ENCODE peak calls at places on chromosomes 5 and 9, in six cellular contexts. K is A549; O is aorta; I is CD8-positive, alpha-beta memory T cell; J is breast epithelium; W is neuronal stem cell. Q is an unnamed sample. For H3K9me3, the result is how much of the 10 kb centered on the place peaks cover.

GRCh38 chr9:127109212-127109711 is 13.2 kb downstream of the ANGPTL2 start:
- DNase-seq in K (peak), O (no peak), I (no peak), J (no peak), W (no peak), Q (no peak)

GRCh38 chr5:142016576-142016975 is 3.7 kb upstream of the GNPDA1 start:
- DNase-seq in K (no peak), O (no peak), I (no peak), J (no peak), W (no peak), Q (no peak)

GRCh38 chr5:131810510-131811249 is 13.9 kb upstream of the FNIP1 start:
- DNase-seq in K (peak), O (no peak), I (no peak), J (no peak), W (no peak), Q (no peak)

GRCh38 chr5:139488269-139488668 is 5.7 kb upstream of the STING1 start:
- DNase-seq in K (no peak), O (no peak), I (no peak), J (no peak), W (no peak), Q (no peak)

GRCh38 chr9:108551030-108551964 is 304.5 kb downstream of the ACTL7B start:
- DNase-seq in K (peak), O (no peak), I (no peak), J (no peak), W (no peak), Q (no peak)

GRCh38 chr5:38639377-38640011 is 83.0 kb upstream of the LIFR start:
- DNase-seq in K (no peak), O (no peak), I (no peak), J (no peak), W (no peak), Q (no peak)

GRCh38 chr9:70954607-70955143 is 166.7 kb downstream of the TRPM3 start:
- DNase-seq in K (no peak), O (no peak), I (no peak), J (no peak), W (no peak), Q (no peak)

GRCh38 chr5:176596689-176597416 is 13.1 kb downstream of the GPRIN1 start:
- DNase-seq in K (no peak), O (no peak), I (peak), J (no peak), W (no peak), Q (peak)

GRCh38 chr9:133023117-133023890 is 7.5 kb upstream of the GTF3C5 start:
- DNase-seq in K (peak), O (no peak), I (no peak), J (no peak), W (no peak), Q (peak)

DNA sequence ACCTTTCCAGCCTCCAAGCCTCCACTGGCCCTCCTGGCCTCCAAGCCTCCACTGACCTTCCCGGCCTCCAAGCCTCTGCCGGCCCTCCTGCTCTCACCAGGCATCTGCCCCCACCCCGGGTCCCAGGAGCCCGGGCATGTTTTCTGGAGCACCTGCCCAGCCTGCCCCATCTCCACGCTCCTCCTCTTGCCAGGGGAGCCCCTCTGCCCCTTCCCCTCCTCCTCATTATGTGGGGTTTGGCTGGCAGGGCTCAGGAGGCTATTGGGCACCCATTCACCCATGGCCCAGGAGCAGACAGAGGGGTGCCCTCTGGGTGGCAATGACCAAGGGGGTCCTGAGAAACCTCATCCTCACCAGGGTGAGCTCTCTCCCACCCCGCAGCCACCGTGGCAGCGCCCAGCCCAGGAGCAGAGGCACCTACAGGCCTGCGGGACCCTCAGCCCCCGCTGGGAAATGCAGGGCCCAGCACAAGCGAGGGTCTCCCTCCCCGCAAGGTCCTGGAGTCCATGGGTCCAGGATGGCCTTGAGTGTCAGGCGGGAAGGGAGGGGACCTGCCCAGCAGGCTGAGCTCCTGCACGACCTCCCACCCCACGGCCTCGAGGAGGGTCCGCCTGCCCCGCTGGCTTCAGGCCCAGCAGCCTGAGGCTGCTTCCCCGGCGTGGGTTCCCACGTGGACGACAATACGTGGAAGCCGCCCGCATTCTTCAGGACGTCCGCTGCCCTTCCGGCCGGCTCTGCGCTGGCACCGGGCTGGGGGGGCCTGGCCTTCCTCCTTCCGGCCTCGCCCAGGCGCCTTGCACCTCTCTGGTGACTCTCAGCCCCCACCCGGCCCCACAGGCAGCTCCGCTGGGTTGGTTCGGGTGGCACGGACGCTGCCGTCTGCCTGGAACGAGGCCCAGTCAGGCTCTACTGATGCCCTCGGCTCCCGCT is 51.4 kb upstream of the NRARP start:
- DNase-seq in K (no peak), O (no peak), I (no peak), J (no peak), W (no peak), Q (no peak)
- H3K9me3 ChIP-seq in K (under half), O (under half), I (under half), J (under half), W (under half), Q (under half)

GRCh38 chr5:158586054-158586453 is 513.7 kb downstream of the EBF1 start:
- DNase-seq in K (no peak), O (no peak), I (no peak), J (no peak), W (no peak), Q (no peak)
- H3K9me3 ChIP-seq in K (under half), O (under half), I (under half), J (under half), W (under half), Q (under half)

GRCh38 chr5:78698218-78698751 is 49.7 kb upstream of the LHFPL2 start:
- DNase-seq in K (no peak), O (no peak), I (no peak), J (peak), W (no peak), Q (no peak)
- H3K9me3 ChIP-seq in K (under half), O (under half), I (under half), J (under half), W (under half), Q (under half)

GRCh38 chr9:81564632-81565031 is 124.7 kb downstream of the TLE1 start:
- DNase-seq in K (no peak), O (no peak), I (no peak), J (no peak), W (no peak), Q (no peak)

GRCh38 chr9:81563739-81564138 is 125.6 kb downstream of the TLE1 start:
- DNase-seq in K (no peak), O (no peak), I (no peak), J (no peak), W (no peak), Q (no peak)

GRCh38 chr9:81565609-81566008 is 123.7 kb downstream of the TLE1 start:
- DNase-seq in K (no peak), O (no peak), I (no peak), J (no peak), W (no peak), Q (no peak)

GRCh38 chr9:81566074-81566698 is 123.2 kb downstream of the TLE1 start:
- DNase-seq in K (no peak), O (no peak), I (no peak), J (no peak), W (no peak), Q (no peak)

DNA sequence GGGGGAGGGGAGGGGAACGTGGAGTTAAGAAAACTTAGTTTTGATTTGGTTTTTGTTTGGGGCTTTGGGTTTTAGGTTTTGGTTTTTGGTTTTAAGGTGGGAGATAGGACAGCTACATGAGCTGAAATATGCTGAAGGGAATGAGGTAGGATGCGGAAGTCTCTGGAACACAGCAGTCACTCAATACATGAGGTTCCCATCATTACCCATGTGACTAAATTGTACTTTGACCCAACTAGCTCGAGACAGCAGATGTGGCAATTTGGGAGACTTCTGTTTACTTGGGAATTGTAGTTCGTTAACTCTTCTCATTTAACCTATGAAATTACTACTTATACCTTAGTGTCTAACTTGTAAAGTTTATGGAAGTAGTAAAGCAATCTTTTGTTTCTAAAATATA is 124.2 kb downstream of the TLE1 start:
- DNase-seq in K (no peak), O (no peak), I (no peak), J (no peak), W (no peak), Q (no peak)
- H3K9me3 ChIP-seq in K (under half), O (under half), I (under half), J (under half), W (under half), Q (under half)

DNA sequence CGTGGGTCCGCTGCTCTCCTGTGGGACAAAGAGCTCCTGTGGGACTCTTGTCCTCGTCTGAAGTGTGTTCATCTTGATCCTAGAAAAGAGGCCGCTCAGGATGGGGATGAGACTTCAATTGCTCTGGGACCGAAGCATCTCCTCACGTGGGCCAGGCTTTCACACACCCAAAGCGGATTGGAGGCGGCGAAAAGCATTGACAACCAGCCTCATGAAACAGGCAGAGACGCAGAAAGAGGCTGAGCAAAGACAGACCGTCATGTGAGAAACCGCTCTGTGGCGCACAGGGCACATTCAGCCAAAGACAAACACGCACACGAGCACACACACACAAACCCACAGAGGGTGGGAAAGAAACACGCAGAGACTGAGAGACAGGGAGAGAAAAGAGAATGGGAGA is 479.5 kb downstream of the SPATA31A7 start:
- DNase-seq in K (no peak), O (no peak), I (no peak), J (no peak), W (no peak), Q (no peak)
- H3K9me3 ChIP-seq in K (under half), O (under half), I (under half), J (under half), W (under half), Q (under half)

GRCh38 chr9:136246849-136247550 is 1.4 kb upstream of the QSOX2 start:
- DNase-seq in K (no peak), O (no peak), I (no peak), J (no peak), W (no peak), Q (no peak)
- H3K9me3 ChIP-seq in K (under half), O (under half), I (under half), J (under half), W (under half), Q (under half)